ENCODE peak calls at places on chromosomes 16 and 17, in nine cellular contexts. S is left ventricle myocardium inferior, O is OCI-LY7, U is adrenal gland, P is ascending aorta, A is transverse colon, D is A549, K is mesenchymal stem cell, X is psoas muscle. J is an unnamed sample.
A peak's percentile ranks its signal among the peaks of the same experiment; 100 is the strongest.

GRCh38 chr16:88731699-88732098 is 25.4 kb downstream of the CTU2 start:
- DNase-seq in P (no peak), U (peak; percentile 28), X (no peak), D (peak; percentile 83), S (no peak), A (no peak), O (no peak), K (no peak), J (no peak)

GRCh38 chr16:12090162-12090552 is 113.6 kb downstream of the SNX29 start:
- DNase-seq in U (no peak), O (no peak), A (no peak), P (no peak), S (no peak), X (no peak), D (no peak), K (no peak), J (no peak)

GRCh38 chr17:77892031-77892430 is 66.5 kb upstream of the TNRC6C start:
- DNase-seq in P (no peak), K (no peak), D (no peak), O (no peak), S (no peak), X (no peak), U (no peak), A (no peak), J (no peak)

GRCh38 chr17:7589204-7589868 is 558 bp downstream of the SOX15 start:
- DNase-seq in O (peak; percentile 69), D (no peak), U (peak; percentile 91), K (peak; percentile 86), A (peak; percentile 81), X (peak; percentile 93), P (peak; percentile 92), S (peak; percentile 87), J (peak; percentile 80)

GRCh38 chr17:11692688-11693087 is 94.4 kb downstream of the DNAH9 start:
- DNase-seq in U (no peak), S (no peak), A (no peak), O (no peak), X (no peak), P (no peak), D (no peak), K (no peak), J (no peak)

GRCh38 chr17:40150215-40150614 is 9.9 kb downstream of the CASC3 start:
- DNase-seq in K (no peak), X (no peak), O (no peak), D (no peak), A (no peak), U (peak; percentile 50), P (no peak), S (no peak), J (no peak)

GRCh38 chr16:12901204-12901596 is 198 bp upstream of the SHISA9 start:
- DNase-seq in K (no peak), X (no peak), S (no peak), U (no peak), P (no peak), D (no peak), O (no peak), A (no peak), J (no peak)

GRCh38 chr16:30526137-30526822 is at the start of gene ZNF768:
- DNase-seq in D (peak; percentile 44), A (peak; percentile 46), X (peak; percentile 69), S (peak; percentile 39), O (no peak), P (no peak), K (peak; percentile 49), U (peak; percentile 57), J (peak; percentile 27)

GRCh38 chr17:16439867-16440351 is 24.5 kb downstream of the TRPV2 start:
- DNase-seq in U (no peak), K (peak; percentile 42), X (no peak), D (no peak), S (no peak), P (no peak), A (no peak), O (peak; percentile 51), J (peak; percentile 62)

GRCh38 chr16:1825864-1826690 is 548 bp downstream of the HAGH start:
- DNase-seq in U (peak; percentile 77), A (peak; percentile 63), X (no peak), P (no peak), D (peak; percentile 31), O (peak; percentile 49), K (peak; percentile 55), S (peak; percentile 54), J (peak; percentile 73)

GRCh38 chr17:52758481-52758880 is 600.0 kb upstream of the CA10 start:
- DNase-seq in D (no peak), U (no peak), P (no peak), X (no peak), O (no peak), A (no peak), K (no peak), S (no peak), J (no peak)

GRCh38 chr16:3553138-3553923 is 23.9 kb downstream of the NLRC3 start:
- DNase-seq in A (no peak), P (no peak), D (no peak), X (no peak), S (no peak), U (no peak), O (no peak), K (no peak), J (no peak)

GRCh38 chr16:86668136-86668535 is 89.8 kb downstream of the FOXL1 start:
- DNase-seq in U (no peak), D (no peak), S (no peak), K (peak; percentile 85), P (peak; percentile 64), A (no peak), X (no peak), O (no peak), J (no peak)

GRCh38 chr17:27480699-27481098 is 24.5 kb downstream of the KSR1 start:
- DNase-seq in S (no peak), K (no peak), D (no peak), O (no peak), P (no peak), U (no peak), X (no peak), A (no peak), J (no peak)

GRCh38 chr16:80274576-80275191 is 266.1 kb upstream of the DYNLRB2 start:
- DNase-seq in S (no peak), K (no peak), U (no peak), P (no peak), X (no peak), O (no peak), D (no peak), A (no peak), J (no peak)

GRCh38 chr17:44197980-44198720 is 1.5 kb downstream of the ATXN7L3 start:
- DNase-seq in A (peak; percentile 49), K (peak; percentile 47), U (no peak), S (no peak), P (no peak), O (peak; percentile 65), D (peak; percentile 75), X (peak; percentile 53), J (peak; percentile 48)

GRCh38 chr17:63117431-63117830 is 151.4 kb downstream of the TANC2 start:
- DNase-seq in P (no peak), U (no peak), K (no peak), S (no peak), A (no peak), D (no peak), X (no peak), O (no peak), J (no peak)

GRCh38 chr17:29826045-29826692 is 103.9 kb downstream of the SSH2 start:
- DNase-seq in P (no peak), S (no peak), O (no peak), U (no peak), A (no peak), D (no peak), X (no peak), K (no peak), J (peak; percentile 31)

GRCh38 chr17:55005520-55005919 is 37.0 kb downstream of the STXBP4 start:
- DNase-seq in P (no peak), S (no peak), D (no peak), A (no peak), K (peak; percentile 26), X (no peak), U (no peak), O (peak; percentile 40), J (peak; percentile 47)

GRCh38 chr17:33459078-33459940 is 166.2 kb upstream of the ASIC2 start:
- DNase-seq in D (no peak), K (no peak), A (no peak), S (no peak), O (no peak), P (no peak), U (no peak), X (no peak), J (no peak)

GRCh38 chr17:74360993-74361612 is 565 bp downstream of the BTBD17 start:
- DNase-seq in P (no peak), A (no peak), K (no peak), D (no peak), X (no peak), U (no peak), S (no peak), O (no peak), J (no peak)
- H3K27ac ChIP-seq in P (no peak overlapping the region), A (no peak overlapping the region), K (no peak overlapping the region), D (no peak overlapping the region), X (no peak overlapping the region), U (no peak overlapping the region), S (no peak overlapping the region), O (no peak overlapping the region), J (no peak overlapping the region)

DNA sequence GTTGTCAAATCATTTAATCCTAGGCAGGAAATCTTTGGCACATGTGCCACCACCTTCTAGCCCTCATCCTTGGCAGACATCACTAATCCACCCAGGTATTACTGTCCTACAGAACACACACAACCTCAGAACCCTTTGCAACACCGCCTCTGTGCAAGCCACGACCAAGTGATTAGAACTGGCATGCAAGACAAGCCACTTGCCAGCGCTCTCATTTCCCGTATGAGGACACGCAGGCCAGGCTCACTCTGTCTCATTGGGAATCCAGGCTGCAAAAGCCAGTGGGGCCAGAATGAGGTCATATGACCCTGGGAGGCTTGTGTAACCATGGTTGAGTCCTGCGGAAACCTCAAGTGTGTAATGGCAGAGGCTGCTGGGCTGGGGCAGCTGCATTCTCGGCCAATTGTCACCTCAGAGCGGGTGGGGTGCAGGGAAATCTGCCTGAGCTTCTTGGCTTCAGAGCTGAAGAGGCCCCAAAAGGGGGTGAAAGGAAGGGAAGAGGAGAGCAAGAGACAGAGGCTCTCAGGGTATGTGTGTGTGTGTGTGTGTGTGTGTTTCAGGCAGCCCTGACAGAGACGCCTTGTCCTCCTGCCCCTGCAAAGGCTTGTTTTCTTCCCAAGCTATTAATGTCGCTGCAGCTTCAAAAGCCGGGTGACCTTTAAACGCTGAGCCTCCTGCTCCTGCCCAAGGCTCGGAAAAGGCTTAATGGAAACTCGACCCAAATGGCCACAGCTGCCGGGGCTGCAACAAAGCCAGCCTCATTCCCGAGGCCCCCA is 43.2 kb upstream of the MRPS23 start:
- DNase-seq in K (peak; percentile 100), X (peak; percentile 97), S (peak; percentile 91), D (peak; percentile 90), U (peak; percentile 99), P (peak; percentile 98), O (no peak), A (peak; percentile 81), J (peak; percentile 67)
- H3K4me3 ChIP-seq in K (peak overlapping the region; percentile 45), X (peak overlapping the region; percentile 58), S (peak overlapping the region; percentile 66), D (peak overlapping the region; percentile 11), U (peak overlapping the region; percentile 21), P (no peak overlapping the region), O (no peak overlapping the region), A (peak overlapping the region; percentile 18), J (no peak overlapping the region)

GRCh38 chr16:85144026-85144915 is 32.0 kb upstream of the CIBAR2 start:
- DNase-seq in A (no peak), S (no peak), P (no peak), X (no peak), K (no peak), U (no peak), O (no peak), D (no peak), J (no peak)
- H3K27ac ChIP-seq in A (no peak overlapping the region), S (peak overlapping the region; percentile 79), P (no peak overlapping the region), X (peak overlapping the region; percentile 23), K (no peak overlapping the region), U (peak overlapping the region; percentile 84), O (no peak overlapping the region), D (no peak overlapping the region), J (no peak overlapping the region)

GRCh38 chr17:9247401-9247938 is 226.2 kb downstream of the NTN1 start:
- DNase-seq in X (no peak), S (no peak), P (no peak), U (no peak), A (no peak), K (no peak), D (no peak), O (no peak), J (no peak)
- H3K4me3 ChIP-seq in X (no peak overlapping the region), S (no peak overlapping the region), P (no peak overlapping the region), U (no peak overlapping the region), A (no peak overlapping the region), K (no peak overlapping the region), D (no peak overlapping the region), O (no peak overlapping the region), J (no peak overlapping the region)

J was measured in small intestine.